ENCODE peak calls at places on chromosomes 1 and 21, in nine cellular contexts. P is A549, C is GM23338, O is HCT116, A is SK-N-SH, S is K562, M is HL-60, T is GM12878, Y is HepG2. R is an unnamed sample.
A peak's percentile ranks its signal among the peaks of the same experiment; 100 is the strongest.

GRCh38 chr1:23529146-23530088 is 1.6 kb downstream of the E2F2 start:
- DNase-seq in P (peak; percentile 28), C (no peak), O (no peak), A (peak; percentile 51), S (peak; percentile 54), M (no peak), T (no peak), Y (no peak), R (no peak)

GRCh38 chr1:103460496-103460895 is 65.0 kb upstream of the RNPC3 start:
- DNase-seq in P (no peak), C (no peak), O (no peak), A (no peak), S (no peak), M (no peak), T (no peak), Y (no peak), R (no peak)

GRCh38 chr1:167836197-167836596 is 77.7 kb downstream of the ADCY10 start:
- DNase-seq in P (no peak), C (no peak), O (no peak), A (no peak), S (no peak), M (no peak), T (no peak), Y (no peak), R (no peak)

GRCh38 chr1:201702936-201703335 is 126.0 kb upstream of the IPO9 start:
- DNase-seq in P (peak; percentile 48), C (peak; percentile 80), O (no peak), A (peak; percentile 82), S (peak; percentile 31), M (no peak), T (no peak), Y (no peak), R (no peak)

GRCh38 chr1:226634611-226635246 is 86.2 kb downstream of the STUM start:
- DNase-seq in P (no peak), C (no peak), O (no peak), A (no peak), S (no peak), M (no peak), T (no peak), Y (no peak), R (no peak)

GRCh38 chr1:248373761-248374160 is 1.8 kb upstream of the OR2T6 start:
- DNase-seq in P (no peak), C (no peak), O (no peak), A (no peak), S (no peak), M (no peak), T (no peak), Y (no peak), R (no peak)

GRCh38 chr1:26771643-26772321 is 16.0 kb upstream of the PIGV start:
- DNase-seq in P (peak; percentile 87), C (no peak), O (peak; percentile 52), A (no peak), S (peak; percentile 87), M (no peak), T (no peak), Y (peak; percentile 77), R (peak; percentile 64)

GRCh38 chr1:81493102-81493864 is 307.5 kb upstream of the ADGRL2 start:
- DNase-seq in P (no peak), C (no peak), O (no peak), A (no peak), S (no peak), M (no peak), T (no peak), Y (no peak), R (no peak)

GRCh38 chr1:232988572-232989040 is 38.2 kb downstream of the NTPCR start:
- DNase-seq in P (no peak), C (no peak), O (no peak), A (peak; percentile 42), S (no peak), M (no peak), T (no peak), Y (no peak), R (no peak)

GRCh38 chr1:234777850-234778214 is 167.9 kb upstream of the IRF2BP2 start:
- DNase-seq in P (no peak), C (no peak), O (no peak), A (no peak), S (no peak), M (no peak), T (no peak), Y (no peak), R (no peak)

GRCh38 chr1:41935226-41935625 is 16.5 kb upstream of the HIVEP3 start:
- DNase-seq in P (no peak), C (no peak), O (no peak), A (no peak), S (no peak), M (no peak), T (no peak), Y (no peak), R (no peak)

GRCh38 chr1:217630711-217631591 is at the start of the genes GPATCH2 and SPATA17:
- DNase-seq in P (peak; percentile 92), C (peak; percentile 94), O (peak; percentile 83), A (peak; percentile 85), S (peak; percentile 22), M (peak; percentile 81), T (peak; percentile 77), Y (peak; percentile 86), R (peak; percentile 86)

GRCh38 chr1:215636258-215636965 is 69.3 kb downstream of the KCTD3 start:
- DNase-seq in P (no peak), C (no peak), O (no peak), A (no peak), S (no peak), M (no peak), T (no peak), Y (peak; percentile 73), R (no peak)

GRCh38 chr1:186511761-186512637 is 51.1 kb upstream of the PDC start:
- DNase-seq in P (peak; percentile 74), C (peak; percentile 12), O (no peak), A (no peak), S (no peak), M (peak; percentile 75), T (no peak), Y (no peak), R (no peak)

GRCh38 chr21:41641821-41642368 is 125.0 kb downstream of the RIPK4 start:
- DNase-seq in P (peak; percentile 72), C (no peak), O (no peak), A (no peak), S (no peak), M (no peak), T (no peak), Y (peak; percentile 41), R (no peak)

DNA sequence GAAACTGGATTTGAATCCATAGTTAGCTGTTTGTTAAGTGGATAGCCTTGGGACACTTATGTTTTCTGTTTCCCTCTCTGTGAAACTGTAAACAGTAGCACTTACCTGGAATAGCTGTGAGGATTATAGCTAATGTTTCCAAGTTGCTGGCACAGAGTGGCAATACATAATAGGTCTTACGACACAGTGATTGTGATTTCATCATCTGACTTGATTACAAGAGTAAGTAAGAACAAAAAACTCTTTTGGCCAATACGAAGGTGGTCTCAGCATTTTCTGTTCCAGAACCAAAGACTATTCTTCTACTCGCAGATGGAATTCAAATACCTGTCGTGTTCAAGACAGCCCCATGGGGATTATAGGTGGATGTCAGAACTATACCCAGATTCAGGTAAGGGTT is 2.1 kb downstream of the C8B start:
- DNase-seq in P (no peak), C (no peak), O (no peak), A (no peak), S (no peak), M (no peak), T (no peak), Y (no peak), R (no peak)
- TF ChIP-seq REST in P (no peak), C (no peak), O (no peak), A (no peak), S (no peak), M (no peak), T (no peak), Y (no peak), R (no peak)

GRCh38 chr1:46546210-46546609 is 5.2 kb downstream of the KNCN start:
- DNase-seq in P (no peak), C (no peak), O (no peak), A (no peak), S (no peak), M (no peak), T (no peak), Y (no peak), R (no peak)

GRCh38 chr1:46545784-46546183 is 5.7 kb downstream of the KNCN start:
- DNase-seq in P (no peak), C (no peak), O (no peak), A (no peak), S (no peak), M (peak; percentile 21), T (no peak), Y (no peak), R (no peak)

GRCh38 chr1:46543761-46544560 is 7.5 kb downstream of the KNCN start:
- DNase-seq in P (no peak), C (peak; percentile 43), O (no peak), A (peak; percentile 67), S (peak; percentile 74), M (no peak), T (no peak), Y (no peak), R (no peak)

GRCh38 chr1:46544561-46545240 is 6.7 kb downstream of the KNCN start:
- DNase-seq in P (no peak), C (peak; percentile 56), O (no peak), A (no peak), S (peak; percentile 78), M (no peak), T (no peak), Y (no peak), R (no peak)

DNA sequence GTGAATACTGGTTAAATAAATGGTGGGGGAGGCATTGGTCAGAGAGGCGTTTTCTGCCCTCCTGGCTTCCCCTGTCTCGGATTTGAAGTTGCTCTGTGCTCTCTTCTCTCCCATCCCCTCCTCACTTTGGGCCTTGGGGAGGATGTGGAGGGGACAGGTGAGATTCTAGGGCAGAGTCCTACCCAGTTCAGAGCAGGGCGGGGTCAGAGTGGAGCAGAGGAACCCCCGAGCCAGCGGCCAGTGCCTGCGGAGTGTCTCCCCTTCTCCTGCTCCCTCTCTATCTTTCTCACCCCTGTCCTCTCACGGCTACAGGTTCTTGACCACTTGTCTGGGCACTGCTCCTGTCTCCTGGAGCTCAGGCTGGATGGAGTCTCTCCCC is 8.1 kb downstream of the KNCN start:
- DNase-seq in P (no peak), C (peak; percentile 46), O (no peak), A (no peak), S (no peak), M (no peak), T (no peak), Y (no peak), R (no peak)
- H3K4me3 ChIP-seq in P (no peak overlapping the region), C (peak overlapping the region; percentile 74), O (no peak overlapping the region), A (no peak overlapping the region), S (no peak overlapping the region), M (no peak overlapping the region), T (no peak overlapping the region), Y (no peak overlapping the region), R (no peak overlapping the region)

GRCh38 chr1:189983156-189983555 is 494.5 kb downstream of the BRINP3 start:
- DNase-seq in P (no peak), C (no peak), O (no peak), A (no peak), S (no peak), M (no peak), T (no peak), Y (no peak), R (no peak)
- TF ChIP-seq REST in P (no peak), C (no peak), O (no peak), A (no peak), S (no peak), M (no peak), T (no peak), Y (no peak), R (no peak)

DNA sequence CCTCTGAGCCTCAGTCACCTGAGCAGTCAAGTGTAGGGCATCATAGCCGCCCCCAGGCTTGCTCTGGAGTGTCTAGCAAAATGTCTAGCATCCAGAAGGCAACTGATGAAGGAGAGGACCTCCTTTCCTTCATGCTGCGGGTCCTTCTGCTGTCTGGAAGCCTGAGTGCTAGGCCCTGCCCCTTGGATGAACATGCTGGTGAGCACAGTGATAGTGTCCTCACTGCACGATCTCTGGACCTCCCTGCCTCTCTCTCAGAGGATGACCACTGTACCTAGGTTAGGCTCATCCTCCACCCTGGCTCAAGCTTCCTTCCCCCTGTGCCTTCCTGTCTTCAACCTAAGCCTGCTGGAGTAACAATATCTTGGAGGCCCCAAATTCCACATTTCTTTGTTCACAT is 128.6 kb downstream of the TENT5C start:
- DNase-seq in P (no peak), C (no peak), O (no peak), A (no peak), S (no peak), M (no peak), T (no peak), Y (no peak), R (no peak)
- H3K4me3 ChIP-seq in P (no peak overlapping the region), C (no peak overlapping the region), O (no peak overlapping the region), A (no peak overlapping the region), S (no peak overlapping the region), M (no peak overlapping the region), T (no peak overlapping the region), Y (no peak overlapping the region), R (no peak overlapping the region)